ENCODE peak calls at places on chromosomes 5 and 9, in eight cellular contexts. V is tibial artery; R is adrenal gland; Y is left ventricle myocardium inferior; H is Peyer's patch; C is mucosa of descending colon; T is CD8-positive, alpha-beta memory T cell; Q is neural progenitor cell. D is an unnamed sample.

GRCh38 chr9:22040760-22041159 is 31.7 kb upstream of the CDKN2B start:
- DNase-seq in R (no peak), Q (no peak), H (no peak), Y (no peak), C (no peak), T (no peak), V (no peak), D (peak)

GRCh38 chr9:115540091-115540490 is 422.1 kb upstream of the TNC start:
- DNase-seq in Y (no peak), T (no peak), Q (no peak), C (no peak), H (no peak), R (no peak), V (no peak), D (no peak)

GRCh38 chr9:30995951-30996738 is 1388.3 kb upstream of the ACO1 start:
- DNase-seq in V (no peak), Y (no peak), R (no peak), H (no peak), T (no peak), Q (no peak), C (no peak), D (no peak)

GRCh38 chr5:78562001-78562400 is 86.6 kb downstream of the LHFPL2 start:
- DNase-seq in C (no peak), R (peak), Y (no peak), H (no peak), V (no peak), Q (no peak), T (no peak), D (no peak)

GRCh38 chr9:3894764-3895163 is 369.0 kb upstream of the RFX3 start:
- DNase-seq in C (no peak), Y (no peak), Q (no peak), H (no peak), R (no peak), T (no peak), V (no peak), D (no peak)

GRCh38 chr5:78602400-78602799 is 46.2 kb downstream of the LHFPL2 start:
- DNase-seq in Q (no peak), Y (no peak), C (no peak), H (no peak), R (no peak), V (no peak), T (no peak), D (no peak)

GRCh38 chr9:32526042-32526706 is at the start of gene RIGI:
- DNase-seq in Y (peak), H (peak), C (peak), V (peak), T (peak), Q (peak), R (peak), D (peak)

GRCh38 chr5:61637566-61637965 is 305.5 kb downstream of the ZSWIM6 start:
- DNase-seq in V (no peak), H (no peak), C (no peak), R (no peak), T (no peak), Y (no peak), Q (peak), D (no peak)

GRCh38 chr5:134125195-134126015 is 10.9 kb downstream of the TCF7 start:
- DNase-seq in T (no peak), C (no peak), V (peak), Q (no peak), H (no peak), Y (peak), R (peak), D (peak)

GRCh38 chr5:169717298-169717697 is 80.2 kb downstream of the DOCK2 start:
- DNase-seq in V (no peak), R (peak), Y (no peak), C (no peak), H (no peak), Q (no peak), T (no peak), D (peak)

GRCh38 chr5:151127926-151128325 is 29.7 kb downstream of the ANXA6 start:
- DNase-seq in Y (no peak), C (no peak), H (no peak), T (no peak), V (no peak), Q (no peak), R (no peak), D (no peak)

GRCh38 chr9:76704601-76705204 is 59.5 kb upstream of the PCA3 start:
- DNase-seq in V (no peak), R (no peak), H (no peak), T (peak), C (peak), Y (no peak), Q (peak), D (peak)

GRCh38 chr5:151896041-151896691 is 28.5 kb downstream of the GLRA1 start:
- DNase-seq in Y (no peak), V (no peak), C (no peak), T (no peak), Q (no peak), H (no peak), R (no peak), D (peak)

GRCh38 chr5:179974946-179975712 is 67.4 kb upstream of the TBC1D9B start:
- DNase-seq in T (peak), C (peak), H (no peak), Q (peak), V (no peak), Y (no peak), R (no peak), D (no peak)

GRCh38 chr5:116084891-116085715 is at the start of gene COMMD10:
- DNase-seq in T (peak), V (peak), Y (peak), R (peak), H (peak), Q (peak), C (peak), D (peak)

GRCh38 chr5:78799254-78800017 is 150.9 kb upstream of the LHFPL2 start:
- DNase-seq in V (no peak), H (no peak), T (no peak), C (no peak), Y (no peak), Q (no peak), R (no peak), D (peak)

GRCh38 chr5:138963763-138964371 is 88.7 kb upstream of the LRRTM2 start:
- DNase-seq in Y (no peak), T (no peak), C (no peak), R (peak), V (no peak), H (no peak), Q (peak), D (no peak)

DNA sequence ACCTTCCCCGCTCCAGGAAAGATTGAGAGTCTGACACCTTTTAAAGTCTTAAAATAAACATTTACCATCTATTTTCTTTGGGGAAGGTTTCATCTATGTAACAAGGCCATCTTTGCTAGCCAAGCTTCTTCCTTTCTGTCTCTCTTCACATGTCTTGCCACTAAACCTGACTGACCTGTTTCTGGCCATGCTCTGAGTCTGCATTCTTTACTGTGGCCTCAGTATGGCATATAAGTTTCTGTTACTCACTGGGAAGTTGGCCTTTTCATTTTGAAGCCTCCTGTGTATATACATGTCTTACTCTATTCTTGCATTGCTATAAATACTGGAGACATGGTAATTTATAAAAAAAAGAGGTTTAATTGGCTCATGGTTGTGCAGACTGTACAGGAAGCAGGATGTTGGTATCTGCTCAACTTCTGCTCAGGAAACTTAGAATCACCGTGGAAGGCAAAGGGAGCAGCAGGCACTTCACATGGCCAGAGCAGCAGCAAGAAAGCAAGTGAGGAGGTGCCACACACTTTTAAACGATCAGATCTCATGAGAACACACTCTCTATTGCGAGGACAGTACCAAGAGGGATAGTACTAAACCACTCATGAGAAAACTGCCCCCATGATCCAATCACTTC is 48.1 kb downstream of the KCNV2 start:
- DNase-seq in C (no peak), R (no peak), Y (no peak), T (no peak), V (no peak), H (no peak), Q (no peak), D (peak)
- H3K4me3 ChIP-seq in C (no peak), R (no peak), Y (no peak), T (no peak), V (no peak), H (no peak), Q (no peak), D (no peak)

DNA sequence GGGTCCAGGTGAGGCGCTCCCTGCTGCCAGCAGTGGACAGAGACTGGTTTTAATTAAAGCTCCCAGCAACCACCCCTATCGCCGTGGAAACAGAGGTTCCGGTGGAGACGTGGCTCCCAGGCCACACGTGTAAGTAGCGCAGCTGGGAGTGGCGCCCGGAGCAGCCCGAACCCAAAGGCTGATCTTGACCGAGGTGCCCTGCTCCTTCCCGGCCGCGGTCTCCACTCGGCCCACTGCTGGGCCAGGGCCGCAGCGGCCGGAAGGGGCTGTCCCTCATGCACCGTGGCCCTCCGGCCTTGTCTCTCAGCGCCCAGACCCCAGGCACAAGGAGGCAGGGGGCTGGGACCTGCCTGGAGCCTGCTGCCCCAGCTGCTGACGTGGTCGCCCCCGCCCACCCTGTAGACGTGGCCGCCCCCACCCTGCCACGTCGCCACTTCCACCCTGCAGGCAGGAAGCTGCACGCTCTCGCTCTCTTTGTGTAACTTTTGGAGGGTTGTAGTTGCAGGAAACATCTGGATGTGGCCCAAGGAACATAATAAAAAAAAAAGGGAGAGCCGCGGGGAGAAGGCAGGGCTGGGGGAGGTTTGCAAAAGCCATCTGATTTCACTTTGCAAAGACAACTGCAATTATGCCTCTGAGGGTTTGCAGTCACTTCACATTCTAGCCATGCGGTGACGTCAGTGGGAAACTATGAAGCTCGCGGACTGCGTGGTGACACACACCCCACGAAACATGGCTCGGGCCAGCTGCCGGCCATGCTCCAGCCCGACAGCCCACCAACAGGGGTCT is 129.9 kb downstream of the RXRA start:
- DNase-seq in V (peak), R (peak), C (peak), T (peak), H (peak), Q (no peak), Y (peak), D (peak)
- H3K4me3 ChIP-seq in V (peak), R (no peak), C (no peak), T (peak), H (peak), Q (no peak), Y (peak), D (peak)

DNA sequence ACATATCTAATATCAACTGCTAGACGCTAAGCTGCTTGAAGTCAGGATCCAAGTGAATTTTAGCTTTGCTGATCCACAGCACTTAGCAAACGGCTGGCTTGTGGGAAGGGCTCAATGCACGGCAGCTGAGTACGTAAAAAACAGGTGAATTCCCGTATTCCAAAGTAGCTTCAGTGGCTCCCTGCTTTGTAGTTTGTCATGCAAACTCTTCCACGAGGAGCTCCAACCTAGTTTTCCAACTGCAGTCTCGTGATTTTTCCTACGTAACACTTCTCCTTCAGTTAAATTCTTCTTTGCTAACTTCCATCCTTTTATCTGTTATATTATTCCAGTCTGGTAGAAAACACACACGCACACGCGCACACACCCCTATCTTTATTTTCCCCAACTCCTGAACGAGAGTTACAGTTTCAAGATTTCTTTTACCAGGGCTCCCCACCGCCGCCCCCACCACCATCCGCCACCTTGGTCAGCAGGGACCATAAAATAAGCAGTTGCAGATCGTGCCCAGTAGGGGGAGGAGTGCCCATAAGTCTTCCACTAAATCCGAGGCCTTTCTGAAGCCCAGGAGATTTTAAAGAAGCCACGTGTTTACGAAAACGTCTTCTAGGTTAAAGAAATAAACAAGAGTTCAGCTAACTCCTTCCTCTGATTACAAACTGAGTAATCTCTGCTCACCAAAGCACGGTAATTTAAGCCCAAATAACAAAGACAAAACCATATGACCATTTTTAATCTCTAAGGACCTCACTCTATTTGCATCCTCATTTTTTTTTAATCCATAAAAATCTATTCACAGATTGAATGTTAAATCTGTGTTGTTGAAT is 34.8 kb upstream of the TRIO start:
- DNase-seq in R (peak), C (peak), Q (peak), Y (peak), H (peak), V (peak), T (peak), D (peak)
- H3K4me3 ChIP-seq in R (no peak), C (no peak), Q (peak), Y (peak), H (peak), V (peak), T (no peak), D (no peak)

GRCh38 chr5:37090123-37090726 is 159.0 kb downstream of the CPLANE1 start:
- DNase-seq in V (no peak), R (no peak), C (no peak), H (no peak), T (no peak), Y (no peak), Q (peak), D (no peak)

GRCh38 chr5:37088041-37088440 is 161.1 kb downstream of the CPLANE1 start:
- DNase-seq in Y (no peak), R (no peak), V (no peak), H (no peak), Q (no peak), C (no peak), T (no peak), D (no peak)

GRCh38 chr5:37086466-37087178 is 162.6 kb downstream of the CPLANE1 start:
- DNase-seq in T (no peak), R (no peak), V (no peak), C (peak), Q (no peak), Y (no peak), H (no peak), D (no peak)

GRCh38 chr5:37090781-37091180 is 158.4 kb downstream of the CPLANE1 start:
- DNase-seq in R (no peak), Y (no peak), C (no peak), Q (no peak), H (no peak), V (no peak), T (no peak), D (no peak)
- H3K4me3 ChIP-seq in R (no peak), Y (no peak), C (no peak), Q (no peak), H (no peak), V (no peak), T (no peak), D (no peak)

DNA sequence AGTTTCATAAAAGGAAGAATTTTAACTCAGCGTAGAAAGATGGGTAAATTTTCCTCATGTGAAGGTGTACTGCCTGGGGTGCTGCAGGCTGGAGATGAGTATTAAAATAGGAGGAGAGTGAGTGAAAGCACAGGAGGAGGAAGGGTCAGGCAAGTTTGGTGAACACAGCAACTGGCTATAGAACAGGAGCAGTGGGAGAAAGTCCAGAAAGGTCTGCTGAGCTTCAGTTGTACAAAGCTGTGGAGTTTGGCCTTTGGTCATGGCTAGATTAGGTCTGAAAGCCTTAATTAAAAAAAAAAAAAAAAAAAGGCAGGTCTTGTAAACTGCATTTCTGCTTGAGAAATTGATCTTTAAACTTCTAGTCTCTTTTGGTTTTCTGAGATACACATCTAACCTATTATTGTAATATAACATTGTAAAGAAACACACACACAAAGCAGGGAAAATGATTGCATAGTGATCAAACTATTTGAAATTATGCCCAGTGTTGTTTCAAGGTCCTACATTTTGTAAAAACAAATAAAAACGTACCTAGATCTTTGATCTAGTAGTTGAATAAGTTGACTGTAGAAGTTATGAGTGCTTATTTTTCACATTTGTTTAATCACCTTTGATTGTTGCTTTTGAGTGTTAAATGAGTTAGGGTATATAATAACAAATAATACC is 43.6 kb downstream of the MAP3K1 start:
- DNase-seq in Q (no peak), H (no peak), Y (no peak), T (no peak), R (no peak), C (no peak), V (no peak), D (no peak)
- H3K4me3 ChIP-seq in Q (no peak), H (no peak), Y (no peak), T (no peak), R (no peak), C (no peak), V (no peak), D (no peak)

GRCh38 chr9:73156593-73157187 is 5.0 kb downstream of the ANXA1 start:
- DNase-seq in T (no peak), H (no peak), R (no peak), C (no peak), Y (no peak), V (no peak), Q (no peak), D (peak)

GRCh38 chr9:73157811-73158210 is 6.1 kb downstream of the ANXA1 start:
- DNase-seq in Q (no peak), R (no peak), V (no peak), Y (no peak), H (no peak), C (no peak), T (no peak), D (no peak)

GRCh38 chr9:73154760-73155159 is 3.1 kb downstream of the ANXA1 start:
- DNase-seq in Q (no peak), C (no peak), H (no peak), R (no peak), V (no peak), T (peak), Y (no peak), D (peak)

GRCh38 chr9:73155389-73155788 is 3.7 kb downstream of the ANXA1 start:
- DNase-seq in C (no peak), H (no peak), T (peak), R (no peak), V (no peak), Y (no peak), Q (no peak), D (peak)

DNA sequence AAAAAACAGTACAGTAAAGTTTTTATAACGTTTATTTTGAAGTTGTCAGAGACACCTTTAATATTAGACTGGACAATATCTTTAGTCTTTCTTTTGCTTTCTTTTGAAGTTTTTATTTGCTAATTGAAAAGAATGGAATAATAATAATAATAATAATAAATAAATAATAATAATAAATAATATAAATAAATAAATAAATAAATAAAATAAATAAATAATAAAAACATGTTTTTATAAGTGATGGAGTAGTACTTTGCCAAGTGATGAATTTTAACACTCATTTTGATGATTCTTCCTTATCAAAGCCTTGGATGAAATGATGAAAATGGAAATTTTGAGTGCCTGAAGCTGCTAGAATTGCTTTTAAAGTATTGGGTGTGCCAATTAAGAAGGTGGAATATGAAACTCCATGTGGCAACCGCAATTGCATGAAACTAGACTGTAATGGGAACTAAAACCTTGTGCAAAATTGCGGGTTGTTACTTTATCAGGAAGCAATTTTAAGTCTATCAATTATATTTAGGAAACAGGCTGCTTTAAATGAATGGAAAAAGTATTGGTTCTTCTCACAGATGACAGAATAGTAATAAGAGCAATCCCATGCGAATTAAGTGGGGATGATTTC is 4.4 kb downstream of the ANXA1 start:
- DNase-seq in V (no peak), H (no peak), R (no peak), Q (no peak), C (no peak), Y (no peak), T (no peak), D (peak)
- H3K4me3 ChIP-seq in V (no peak), H (no peak), R (no peak), Q (no peak), C (no peak), Y (no peak), T (no peak), D (no peak)

GRCh38 chr9:93956183-93956784 is 1.1 kb upstream of the BARX1 start:
- DNase-seq in T (no peak), H (no peak), R (no peak), Y (no peak), V (no peak), Q (no peak), C (no peak), D (no peak)
- H3K4me3 ChIP-seq in T (no peak), H (no peak), R (no peak), Y (peak), V (no peak), Q (peak), C (no peak), D (no peak)

GRCh38 chr9:110579763-110580255 is 268 bp upstream of the SVEP1 start:
- DNase-seq in Y (peak), C (no peak), H (no peak), T (no peak), R (no peak), V (peak), Q (peak), D (no peak)
- H3K4me3 ChIP-seq in Y (peak), C (no peak), H (peak), T (no peak), R (no peak), V (peak), Q (peak), D (peak)